ENCODE peak calls at places on chromosomes 11 and 22, in ten cellular contexts. Z is ovary; X is GM23248; D is naive thymus-derived CD4-positive, alpha-beta T cell; V is IMR-90; L is cardiac muscle cell; J is stomach; H is sigmoid colon; G is psoas muscle; K is heart left ventricle. R is an unnamed sample.

GRCh38 chr22:22836635-22837034 is 51.0 kb upstream of the IGLL5 start:
- DNase-seq in Z (no peak), X (peak; percentile 19), D (no peak), V (no peak), L (peak; percentile 21), J (no peak), H (no peak), G (no peak), K (no peak), R (no peak)

GRCh38 chr22:17047656-17048055 is 37.1 kb upstream of the IL17RA start:
- DNase-seq in Z (no peak), X (no peak), D (no peak), V (no peak), L (no peak), J (no peak), H (no peak), G (no peak), K (no peak), R (no peak)

GRCh38 chr22:35938226-35938625 is 90.4 kb downstream of the RBFOX2 start:
- DNase-seq in Z (no peak), X (peak; percentile 39), D (no peak), V (no peak), L (no peak), J (no peak), H (no peak), G (no peak), K (no peak), R (no peak)

GRCh38 chr11:72013765-72014711 is 15.3 kb downstream of the IL18BP start:
- DNase-seq in Z (no peak), X (peak; percentile 42), D (no peak), V (no peak), L (peak; percentile 26), J (no peak), H (no peak), G (no peak), K (no peak), R (no peak)

GRCh38 chr11:16286095-16286494 is 70.3 kb downstream of the SOX6 start:
- DNase-seq in Z (no peak), X (no peak), D (no peak), V (peak; percentile 23), L (no peak), J (no peak), H (no peak), G (no peak), K (no peak), R (no peak)

GRCh38 chr11:32210601-32211000 is 119.7 kb downstream of the RCN1 start:
- DNase-seq in Z (no peak), X (peak; percentile 92), D (no peak), V (peak; percentile 33), L (peak; percentile 95), J (no peak), H (no peak), G (no peak), K (no peak), R (no peak)

GRCh38 chr11:69834811-69835800 is 15.9 kb upstream of the FGF3 start:
- DNase-seq in Z (no peak), X (no peak), D (no peak), V (no peak), L (peak; percentile 11), J (no peak), H (peak; percentile 36), G (no peak), K (no peak), R (no peak)

GRCh38 chr22:37107779-37108621 is 1.5 kb downstream of the TMPRSS6 start:
- DNase-seq in Z (no peak), X (no peak), D (no peak), V (no peak), L (no peak), J (no peak), H (no peak), G (no peak), K (no peak), R (no peak)

GRCh38 chr11:90113541-90113940 is 20.9 kb upstream of the NAALAD2 start:
- DNase-seq in Z (no peak), X (peak; percentile 16), D (no peak), V (no peak), L (peak; percentile 19), J (no peak), H (no peak), G (no peak), K (no peak), R (no peak)

DNA sequence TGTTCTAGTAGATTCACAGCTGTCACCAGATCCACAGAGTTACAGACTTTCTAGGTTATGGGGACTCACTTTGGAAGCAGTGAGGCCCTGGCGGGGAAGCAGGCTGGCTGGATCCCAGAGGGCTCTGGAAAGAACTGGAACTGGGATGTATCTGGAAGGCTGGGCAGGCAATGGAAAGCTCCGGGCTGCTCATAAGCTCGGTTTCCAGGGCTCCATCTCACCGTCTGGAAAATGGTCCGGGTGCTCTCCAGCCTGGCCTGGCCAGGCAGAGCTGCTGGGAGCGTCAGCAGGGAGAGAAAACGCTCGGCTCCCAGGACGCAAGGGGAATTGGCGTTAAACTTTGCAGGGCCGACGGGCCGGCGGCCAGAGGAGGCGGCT is 339 bp upstream of the SEZ6L start:
- DNase-seq in Z (no peak), X (peak; percentile 39), D (no peak), V (no peak), L (no peak), J (no peak), H (no peak), G (no peak), K (peak; percentile 26), R (no peak)
- H3K4me3 ChIP-seq in Z (no peak overlapping the region), X (peak overlapping the region; percentile 51), D (no peak overlapping the region), V (no peak overlapping the region), L (peak overlapping the region; percentile 51), J (peak overlapping the region; percentile 44), H (peak overlapping the region; percentile 36), G (peak overlapping the region; percentile 61), K (peak overlapping the region; percentile 52), R (no peak overlapping the region)

DNA sequence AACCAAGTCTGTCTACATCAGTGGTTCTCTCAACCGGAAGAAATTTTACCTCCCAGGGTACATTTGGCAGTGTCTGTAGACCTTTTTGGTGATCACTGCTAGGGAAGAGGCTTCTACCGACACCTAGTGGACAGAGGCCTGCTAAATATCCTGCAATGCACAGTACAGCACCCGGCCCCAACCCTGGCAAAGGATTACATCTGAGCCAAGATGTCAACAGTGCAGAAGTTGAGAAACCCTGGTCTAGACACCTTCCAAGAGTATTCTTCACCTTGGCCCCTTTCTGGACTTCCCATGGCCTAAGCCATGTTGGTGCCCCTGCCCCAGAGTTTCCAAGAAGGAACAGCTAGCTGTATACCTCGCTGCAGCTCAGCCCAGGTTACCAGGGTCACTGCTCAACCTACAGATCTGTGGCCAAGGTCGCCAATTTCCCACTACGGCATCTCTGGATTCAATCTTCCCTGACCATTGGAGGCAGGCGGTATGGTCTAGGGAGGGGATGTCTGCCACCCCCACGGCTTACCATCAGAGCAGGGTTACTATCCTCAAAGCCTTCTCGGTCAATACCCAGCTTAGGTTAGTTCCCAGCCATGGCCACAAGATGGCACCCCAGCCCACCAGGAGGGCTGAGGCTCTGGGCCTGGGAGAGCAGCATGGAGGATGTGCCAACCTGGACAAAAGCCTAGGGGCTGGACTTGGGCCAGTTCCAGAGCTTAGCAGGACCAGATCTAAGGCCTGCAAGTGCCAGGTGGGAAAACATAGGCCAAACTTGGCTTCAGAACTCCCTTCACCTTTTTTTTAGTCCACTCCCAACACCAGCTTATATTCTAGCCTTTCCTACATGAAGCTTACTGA is 3.7 kb upstream of the KCNC1 start:
- DNase-seq in Z (peak; percentile 49), X (peak; percentile 80), D (peak; percentile 4), V (peak; percentile 66), L (peak; percentile 84), J (peak; percentile 93), H (peak; percentile 77), G (peak; percentile 94), K (peak; percentile 84), R (peak; percentile 57)
- H3K27me3 ChIP-seq in Z (no peaks in the 10 kb centered on the region), X (peaks cover 10% of the 10 kb centered on the region), D (no peaks in the 10 kb centered on the region), V (peaks cover 32% of the 10 kb centered on the region), L (peaks cover 66% of the 10 kb centered on the region), J (peaks cover 2% of the 10 kb centered on the region), H (peaks cover 7% of the 10 kb centered on the region), G (peaks cover 2% of the 10 kb centered on the region), K (peaks cover 5% of the 10 kb centered on the region), R (peaks cover 5% of the 10 kb centered on the region)

GRCh38 chr11:112880454-112880853 is 80.8 kb upstream of the NCAM1 start:
- DNase-seq in Z (no peak), X (no peak), D (no peak), V (no peak), L (no peak), J (no peak), H (no peak), G (no peak), K (no peak), R (no peak)

GRCh38 chr11:112874959-112875358 is 86.3 kb upstream of the NCAM1 start:
- DNase-seq in Z (no peak), X (no peak), D (no peak), V (no peak), L (no peak), J (no peak), H (no peak), G (no peak), K (no peak), R (no peak)

GRCh38 chr11:112881461-112881860 is 79.8 kb upstream of the NCAM1 start:
- DNase-seq in Z (peak; percentile 63), X (peak; percentile 42), D (no peak), V (no peak), L (peak; percentile 51), J (peak; percentile 49), H (peak; percentile 83), G (peak; percentile 85), K (peak; percentile 88), R (no peak)

GRCh38 chr11:112878228-112878627 is 83.0 kb upstream of the NCAM1 start:
- DNase-seq in Z (no peak), X (no peak), D (no peak), V (no peak), L (no peak), J (no peak), H (no peak), G (no peak), K (no peak), R (no peak)

DNA sequence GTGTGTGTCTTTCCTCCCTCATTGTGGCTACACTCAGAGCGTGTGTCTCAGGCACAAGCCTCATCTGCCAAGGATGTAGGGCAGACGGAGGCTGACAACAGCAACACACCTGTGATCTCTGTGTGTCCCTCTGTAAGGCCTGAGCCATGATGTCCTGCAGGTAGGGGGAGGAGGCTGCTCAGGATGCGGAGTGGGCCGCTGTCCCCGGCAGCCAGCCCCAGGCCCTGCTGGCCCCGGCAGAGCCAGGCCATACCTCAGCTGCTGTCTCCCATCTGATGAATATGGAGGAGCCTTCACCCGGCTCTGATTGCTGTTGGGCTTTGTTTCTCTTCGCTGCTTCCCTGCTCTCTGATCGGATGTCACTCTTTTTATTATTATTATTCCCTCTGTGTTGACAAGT is 83.7 kb upstream of the NCAM1 start:
- DNase-seq in Z (no peak), X (no peak), D (no peak), V (no peak), L (no peak), J (no peak), H (no peak), G (no peak), K (no peak), R (no peak)
- H3K4me3 ChIP-seq in Z (no peak overlapping the region), X (no peak overlapping the region), D (no peak overlapping the region), V (no peak overlapping the region), L (no peak overlapping the region), J (no peak overlapping the region), H (no peak overlapping the region), G (no peak overlapping the region), K (no peak overlapping the region), R (no peak overlapping the region)

DNA sequence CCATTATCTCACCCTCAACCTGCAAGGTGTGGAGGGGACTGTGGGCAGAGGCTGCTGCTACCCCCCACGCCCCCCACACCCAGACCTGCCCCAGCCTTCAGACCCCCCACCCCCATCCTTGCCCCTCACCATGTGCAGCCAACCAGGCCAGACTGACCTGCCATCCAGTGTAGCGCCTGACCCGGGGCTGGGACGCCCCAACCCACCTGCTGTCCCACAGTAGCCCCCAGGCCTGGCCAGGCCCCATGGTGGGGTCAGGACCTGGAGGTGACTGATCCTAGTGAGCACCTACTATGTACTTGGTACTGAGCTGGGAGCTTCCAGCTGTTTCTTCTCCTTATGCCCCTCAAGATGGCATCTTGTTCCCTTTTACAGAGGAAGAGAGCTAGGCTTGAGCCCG is 113.1 kb downstream of the CACNA1I start:
- DNase-seq in Z (no peak), X (no peak), D (no peak), V (no peak), L (no peak), J (no peak), H (no peak), G (no peak), K (no peak), R (no peak)
- H3K27me3 ChIP-seq in Z (no peaks in the 10 kb centered on the region), X (peaks cover 14% of the 10 kb centered on the region), D (no peaks in the 10 kb centered on the region), V (peaks cover 42% of the 10 kb centered on the region), L (no peaks in the 10 kb centered on the region), J (peaks cover 11% of the 10 kb centered on the region), H (peaks cover 16% of the 10 kb centered on the region), G (peaks cover 57% of the 10 kb centered on the region), K (peaks cover 24% of the 10 kb centered on the region), R (peaks cover 35% of the 10 kb centered on the region)

R was measured in brain microvascular endothelial cell.